ENCODE peak calls at places on chromosomes 1 and 21, in seven cellular contexts. I is activated CD8-positive, alpha-beta T cell treated with anti-CD3 and anti-CD28 coated beads for 36 hours; Y is sciatic nerve; T is activated T-cell treated with anti-CD3 and anti-CD28 coated beads, Interleukin-2, amount 50 U/mL, for 72 hours; X is gastroesophageal sphincter; Q is activated CD8-positive, alpha-beta memory T cell treated with anti-CD3 and anti-CD28 coated beads, Interleukin-2, amount 10 ng/mL, durations not matched to agents 7 days and 5 days; V is pancreas. F is an unnamed sample.

GRCh38 chr1:21149430-21149861 is 27.3 kb downstream of the EIF4G3 start:
- ATAC-seq in Y (peak), V (peak), Q (no peak), T (no peak), X (peak), I (no peak), F (peak)

GRCh38 chr1:64062941-64063581 is 140.4 kb upstream of the UBE2U start:
- ATAC-seq in X (no peak), Q (no peak), T (no peak), Y (no peak), I (no peak), V (no peak), F (no peak)

GRCh38 chr1:41495171-41495948 is 10.9 kb upstream of the EDN2 start:
- ATAC-seq in Y (peak), T (no peak), V (peak), X (no peak), Q (no peak), I (peak), F (no peak)

GRCh38 chr1:41655632-41656031 is 171.1 kb upstream of the EDN2 start:
- ATAC-seq in T (peak), V (no peak), X (no peak), I (no peak), Y (no peak), Q (no peak), F (no peak)

GRCh38 chr1:37631039-37631428 is 3.7 kb downstream of the RSPO1 start:
- ATAC-seq in X (no peak), I (no peak), Q (no peak), T (no peak), V (no peak), Y (no peak), F (no peak)

GRCh38 chr1:27429029-27429425 is 36.6 kb downstream of the GPR3 start:
- ATAC-seq in Q (no peak), X (peak), T (no peak), I (no peak), V (no peak), Y (peak), F (no peak)

GRCh38 chr1:185409345-185409744 is 92.3 kb upstream of the IVNS1ABP start:
- ATAC-seq in Q (no peak), I (no peak), X (no peak), T (no peak), V (no peak), Y (no peak), F (no peak)

GRCh38 chr21:21165063-21165645 is 166.9 kb downstream of the NCAM2 start:
- ATAC-seq in X (no peak), Q (no peak), V (no peak), Y (peak), T (no peak), I (no peak), F (peak)

GRCh38 chr1:93692983-93693591 is 11.4 kb upstream of the BCAR3 start:
- ATAC-seq in Q (peak), V (no peak), X (peak), T (peak), I (peak), Y (peak), F (peak)

GRCh38 chr1:14485285-14485684 is 113.2 kb upstream of the KAZN start:
- ATAC-seq in Q (no peak), V (no peak), I (no peak), Y (no peak), T (no peak), X (no peak), F (no peak)

GRCh38 chr1:41277371-41277994 is 35.4 kb upstream of the SCMH1 start:
- ATAC-seq in X (no peak), Y (no peak), V (peak), T (no peak), Q (no peak), I (no peak), F (no peak)

GRCh38 chr1:114214016-114214415 is 60.3 kb upstream of the SYT6 start:
- ATAC-seq in I (no peak), Y (no peak), T (no peak), V (no peak), Q (no peak), X (no peak), F (no peak)

GRCh38 chr1:234863596-234863995 is 253.6 kb upstream of the IRF2BP2 start:
- ATAC-seq in Y (peak), Q (no peak), V (peak), T (no peak), X (peak), I (no peak), F (peak)

GRCh38 chr1:24022611-24023359 is 42.7 kb upstream of the SRSF10 start:
- ATAC-seq in I (no peak), Y (no peak), X (no peak), T (no peak), V (no peak), Q (no peak), F (peak)

GRCh38 chr1:115475252-115475651 is 137.2 kb upstream of the NGF start:
- ATAC-seq in I (no peak), Q (no peak), V (no peak), X (no peak), Y (no peak), T (no peak), F (no peak)

GRCh38 chr1:36084502-36085115 is 715 bp downstream of the TEKT2 start:
- ATAC-seq in V (peak), I (no peak), Y (no peak), X (no peak), Q (no peak), T (no peak), F (no peak)

GRCh38 chr21:34091607-34092006 is 18.2 kb downstream of the MRPS6 start:
- ATAC-seq in Y (no peak), I (no peak), X (no peak), Q (no peak), T (no peak), V (no peak), F (no peak)

GRCh38 chr1:31436596-31437432 is 23.8 kb downstream of the SERINC2 start:
- ATAC-seq in I (no peak), Y (no peak), Q (no peak), V (no peak), T (no peak), X (no peak), F (no peak)

GRCh38 chr1:92495392-92496066 is 8.8 kb upstream of the GFI1 start:
- ATAC-seq in T (peak), I (peak), V (no peak), Y (no peak), Q (peak), X (no peak), F (no peak)

GRCh38 chr1:114219247-114219872 is 65.7 kb upstream of the SYT6 start:
- ATAC-seq in Y (peak), V (peak), I (no peak), T (no peak), X (no peak), Q (no peak), F (peak)

GRCh38 chr1:14598007-14598497 is 433 bp upstream of the KAZN start:
- ATAC-seq in Q (no peak), I (no peak), T (no peak), V (peak), Y (peak), X (peak), F (no peak)

GRCh38 chr1:151994956-151995355 is 1.3 kb upstream of the S100A10 start:
- ATAC-seq in Y (no peak), Q (no peak), T (no peak), I (no peak), V (no peak), X (no peak), F (peak)

GRCh38 chr1:150796374-150796773 is 11.7 kb downstream of the CTSK start:
- ATAC-seq in X (no peak), I (no peak), V (no peak), Q (no peak), T (no peak), Y (no peak), F (no peak)

GRCh38 chr1:61591316-61591715 is 133.6 kb downstream of the TM2D1 start:
- ATAC-seq in V (no peak), X (peak), I (no peak), Q (no peak), Y (peak), T (no peak), F (no peak)

GRCh38 chr1:210218047-210218446 is 14.5 kb upstream of the SERTAD4 start:
- ATAC-seq in V (no peak), T (no peak), I (no peak), X (no peak), Y (no peak), Q (no peak), F (no peak)

GRCh38 chr1:115726570-115726969 is 41.9 kb downstream of the CASQ2 start:
- ATAC-seq in T (no peak), X (no peak), V (no peak), I (no peak), Y (no peak), Q (no peak), F (no peak)

GRCh38 chr1:29171089-29171488 is 10.6 kb downstream of the SRSF4 start:
- ATAC-seq in V (no peak), Y (peak), I (no peak), X (no peak), T (no peak), Q (peak), F (peak)

GRCh38 chr1:53559854-53560571 is 100.8 kb downstream of the DMRTB1 start:
- ATAC-seq in Q (no peak), Y (no peak), T (no peak), V (no peak), I (no peak), X (no peak), F (no peak)

GRCh38 chr1:9835404-9835757 is 11.6 kb upstream of the CLSTN1 start:
- ATAC-seq in X (no peak), T (no peak), V (no peak), Q (no peak), I (no peak), Y (peak), F (no peak)

GRCh38 chr1:235763962-235764361 is 102.7 kb downstream of the LYST start:
- ATAC-seq in T (peak), V (no peak), Y (no peak), X (no peak), I (peak), Q (peak), F (no peak)

GRCh38 chr1:228400237-228400651 is 6.4 kb downstream of the TRIM11 start:
- ATAC-seq in X (no peak), V (no peak), T (no peak), Q (no peak), I (no peak), Y (no peak), F (no peak)

GRCh38 chr1:57007948-57008347 is 42.1 kb upstream of the C8B start:
- ATAC-seq in X (no peak), I (no peak), T (no peak), Q (no peak), Y (no peak), V (no peak), F (no peak)

F was measured in SK-N-SH treated with all-trans-retinoic acid at 6 μM for 48 hours.